ENCODE peak calls at places on chromosomes 6 and 20, in eight cellular contexts. One of them, this sample, is unnamed. For H3K4me1, the result is how much of the 10 kb centered on the place peaks cover.

GRCh38 chr6:137870744-137871247 is 3.7 kb downstream of the TNFAIP3 start:
- DNase-seq in right lobe of liver: no peak
- DNase-seq in sigmoid colon: no peak
- DNase-seq in H1: no peak
- DNase-seq in HCT116: no peak
- DNase-seq in body of pancreas: no peak
- DNase-seq in uterus: no peak
- DNase-seq in GM12878: no peak
- DNase-seq in this sample: no peak

GRCh38 chr20:3323398-3323797 is 84.1 kb downstream of the DNAAF9 start:
- DNase-seq in right lobe of liver: no peak
- DNase-seq in sigmoid colon: no peak
- DNase-seq in H1: no peak
- DNase-seq in HCT116: no peak
- DNase-seq in body of pancreas: no peak
- DNase-seq in uterus: no peak
- DNase-seq in GM12878: no peak
- DNase-seq in this sample: no peak

GRCh38 chr20:25083773-25084615 is 2.1 kb upstream of the VSX1 start:
- DNase-seq in right lobe of liver: no peak
- DNase-seq in sigmoid colon: no peak
- DNase-seq in H1: no peak
- DNase-seq in HCT116: no peak
- DNase-seq in body of pancreas: no peak
- DNase-seq in uterus: no peak
- DNase-seq in GM12878: no peak
- DNase-seq in this sample: no peak

GRCh38 chr20:49562341-49563014 is 5.5 kb downstream of the PTGIS start:
- DNase-seq in right lobe of liver: no peak
- DNase-seq in sigmoid colon: peak
- DNase-seq in H1: no peak
- DNase-seq in HCT116: peak
- DNase-seq in body of pancreas: peak
- DNase-seq in uterus: peak
- DNase-seq in GM12878: no peak
- DNase-seq in this sample: peak

GRCh38 chr20:24131684-24132083 is 143.1 kb upstream of the GGTLC1 start:
- DNase-seq in right lobe of liver: no peak
- DNase-seq in sigmoid colon: no peak
- DNase-seq in H1: no peak
- DNase-seq in HCT116: no peak
- DNase-seq in body of pancreas: no peak
- DNase-seq in uterus: no peak
- DNase-seq in GM12878: no peak
- DNase-seq in this sample: no peak

GRCh38 chr6:114403858-114404257 is 61.0 kb upstream of the HS3ST5 start:
- DNase-seq in right lobe of liver: no peak
- DNase-seq in sigmoid colon: no peak
- DNase-seq in H1: no peak
- DNase-seq in HCT116: no peak
- DNase-seq in body of pancreas: no peak
- DNase-seq in uterus: no peak
- DNase-seq in GM12878: no peak
- DNase-seq in this sample: no peak

GRCh38 chr20:25052255-25053206 is 5.4 kb downstream of the ACSS1 start:
- DNase-seq in right lobe of liver: no peak
- DNase-seq in sigmoid colon: peak
- DNase-seq in H1: no peak
- DNase-seq in HCT116: no peak
- DNase-seq in body of pancreas: no peak
- DNase-seq in uterus: peak
- DNase-seq in GM12878: no peak
- DNase-seq in this sample: no peak

GRCh38 chr6:132072831-132073230 is 121.7 kb upstream of the CCN2 start:
- DNase-seq in right lobe of liver: no peak
- DNase-seq in sigmoid colon: no peak
- DNase-seq in H1: no peak
- DNase-seq in HCT116: no peak
- DNase-seq in body of pancreas: no peak
- DNase-seq in uterus: no peak
- DNase-seq in GM12878: no peak
- DNase-seq in this sample: no peak

GRCh38 chr20:44959082-44959895 is 908 bp downstream of the TOMM34 start:
- DNase-seq in right lobe of liver: no peak
- DNase-seq in sigmoid colon: no peak
- DNase-seq in H1: no peak
- DNase-seq in HCT116: no peak
- DNase-seq in body of pancreas: peak
- DNase-seq in uterus: no peak
- DNase-seq in GM12878: no peak
- DNase-seq in this sample: peak

GRCh38 chr20:21528870-21529269 is 15.0 kb upstream of the NKX2-2 start:
- DNase-seq in right lobe of liver: no peak
- DNase-seq in sigmoid colon: no peak
- DNase-seq in H1: no peak
- DNase-seq in HCT116: no peak
- DNase-seq in body of pancreas: no peak
- DNase-seq in uterus: no peak
- DNase-seq in GM12878: no peak
- DNase-seq in this sample: no peak

GRCh38 chr6:45679163-45679562 is 301.4 kb upstream of the SUPT3H start:
- DNase-seq in right lobe of liver: no peak
- DNase-seq in sigmoid colon: no peak
- DNase-seq in H1: no peak
- DNase-seq in HCT116: no peak
- DNase-seq in body of pancreas: no peak
- DNase-seq in uterus: no peak
- DNase-seq in GM12878: no peak
- DNase-seq in this sample: no peak

GRCh38 chr6:106973018-106973840 is 1.3 kb downstream of the CD24 start:
- DNase-seq in right lobe of liver: peak
- DNase-seq in sigmoid colon: no peak
- DNase-seq in H1: no peak
- DNase-seq in HCT116: no peak
- DNase-seq in body of pancreas: peak
- DNase-seq in uterus: no peak
- DNase-seq in GM12878: no peak
- DNase-seq in this sample: no peak

GRCh38 chr20:46270977-46271744 is 37.1 kb downstream of the CDH22 start:
- DNase-seq in right lobe of liver: no peak
- DNase-seq in sigmoid colon: no peak
- DNase-seq in H1: no peak
- DNase-seq in HCT116: no peak
- DNase-seq in body of pancreas: no peak
- DNase-seq in uterus: no peak
- DNase-seq in GM12878: no peak
- DNase-seq in this sample: no peak

GRCh38 chr20:50625986-50626677 is 65.2 kb downstream of the RIPOR3 start:
- DNase-seq in right lobe of liver: no peak
- DNase-seq in sigmoid colon: peak
- DNase-seq in H1: no peak
- DNase-seq in HCT116: peak
- DNase-seq in body of pancreas: peak
- DNase-seq in uterus: peak
- DNase-seq in GM12878: no peak
- DNase-seq in this sample: peak

GRCh38 chr20:59434950-59435349 is 134.5 kb downstream of the EDN3 start:
- DNase-seq in right lobe of liver: no peak
- DNase-seq in sigmoid colon: no peak
- DNase-seq in H1: no peak
- DNase-seq in HCT116: no peak
- DNase-seq in body of pancreas: no peak
- DNase-seq in uterus: no peak
- DNase-seq in GM12878: no peak
- DNase-seq in this sample: no peak

GRCh38 chr6:14706378-14706929 is 539.4 kb upstream of the JARID2 start:
- DNase-seq in right lobe of liver: no peak
- DNase-seq in sigmoid colon: peak
- DNase-seq in H1: no peak
- DNase-seq in HCT116: peak
- DNase-seq in body of pancreas: peak
- DNase-seq in uterus: peak
- DNase-seq in GM12878: no peak
- DNase-seq in this sample: no peak

GRCh38 chr20:35776513-35777101 is 4.8 kb downstream of the PHF20 start:
- DNase-seq in right lobe of liver: no peak
- DNase-seq in sigmoid colon: peak
- DNase-seq in H1: no peak
- DNase-seq in HCT116: no peak
- DNase-seq in body of pancreas: peak
- DNase-seq in uterus: peak
- DNase-seq in GM12878: no peak
- DNase-seq in this sample: peak

GRCh38 chr20:34249291-34249690 is 8.1 kb downstream of the ASIP start:
- DNase-seq in right lobe of liver: no peak
- DNase-seq in sigmoid colon: no peak
- DNase-seq in H1: no peak
- DNase-seq in HCT116: no peak
- DNase-seq in body of pancreas: peak
- DNase-seq in uterus: no peak
- DNase-seq in GM12878: peak
- DNase-seq in this sample: no peak

GRCh38 chr6:147468634-147469033 is 39.9 kb upstream of the SAMD5 start:
- DNase-seq in right lobe of liver: no peak
- DNase-seq in sigmoid colon: no peak
- DNase-seq in H1: no peak
- DNase-seq in HCT116: no peak
- DNase-seq in body of pancreas: no peak
- DNase-seq in uterus: no peak
- DNase-seq in GM12878: no peak
- DNase-seq in this sample: no peak

GRCh38 chr6:121216928-121217327 is 117.4 kb downstream of the TBC1D32 start:
- DNase-seq in right lobe of liver: no peak
- DNase-seq in sigmoid colon: no peak
- DNase-seq in H1: no peak
- DNase-seq in HCT116: no peak
- DNase-seq in body of pancreas: no peak
- DNase-seq in uterus: no peak
- DNase-seq in GM12878: no peak
- DNase-seq in this sample: no peak

GRCh38 chr20:58399926-58400325 is 10.9 kb downstream of the VAPB start:
- DNase-seq in right lobe of liver: no peak
- DNase-seq in sigmoid colon: no peak
- DNase-seq in H1: no peak
- DNase-seq in HCT116: no peak
- DNase-seq in body of pancreas: no peak
- DNase-seq in uterus: no peak
- DNase-seq in GM12878: no peak
- DNase-seq in this sample: no peak
- H3K4me1 ChIP-seq in right lobe of liver: under half
- H3K4me1 ChIP-seq in sigmoid colon: under half
- H3K4me1 ChIP-seq in H1: under half
- H3K4me1 ChIP-seq in HCT116: under half
- H3K4me1 ChIP-seq in body of pancreas: under half
- H3K4me1 ChIP-seq in uterus: under half
- H3K4me1 ChIP-seq in GM12878: under half
- H3K4me1 ChIP-seq in this sample: under half

DNA sequence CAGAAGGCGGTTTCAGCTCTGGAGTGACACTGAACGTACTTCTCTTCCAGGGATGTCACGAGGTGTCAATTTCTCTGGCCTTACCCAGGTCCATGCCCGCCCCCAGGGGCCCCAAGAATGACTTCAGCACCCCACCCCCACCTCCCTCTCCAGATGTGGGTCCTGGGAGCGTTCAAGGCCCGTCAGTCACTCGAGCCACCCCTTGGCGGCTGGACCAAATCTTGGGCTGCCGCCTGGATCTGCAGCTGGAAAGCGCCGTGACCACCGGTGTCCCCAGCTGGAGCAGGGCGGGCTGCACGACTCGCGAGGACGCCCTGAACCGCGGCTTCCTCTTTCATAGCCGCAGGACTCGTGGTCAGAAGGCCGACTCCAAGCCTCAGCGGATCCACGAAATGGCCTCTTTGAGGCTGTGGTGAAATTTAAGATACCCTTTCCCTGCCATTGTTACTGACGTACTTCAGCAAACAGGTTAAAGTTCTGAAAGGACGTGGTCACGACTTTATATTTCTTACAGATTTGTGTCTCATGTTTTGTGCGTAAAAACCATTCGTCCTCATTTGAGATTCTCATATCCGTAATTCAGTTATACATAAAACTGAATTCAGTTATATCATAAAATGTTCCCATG is 29.3 kb downstream of the TRIM38 start:
- DNase-seq in right lobe of liver: peak
- DNase-seq in sigmoid colon: peak
- DNase-seq in H1: peak
- DNase-seq in HCT116: no peak
- DNase-seq in body of pancreas: peak
- DNase-seq in uterus: peak
- DNase-seq in GM12878: peak
- DNase-seq in this sample: peak
- TF ChIP-seq POLR2A in right lobe of liver: no peak
- TF ChIP-seq POLR2A in sigmoid colon: no peak
- TF ChIP-seq POLR2A in H1: no peak
- TF ChIP-seq POLR2A in HCT116: no peak
- TF ChIP-seq POLR2A in body of pancreas: no peak
- TF ChIP-seq POLR2A in uterus: no peak
- TF ChIP-seq POLR2A in GM12878: peak
- TF ChIP-seq POLR2A in this sample: no peak

DNA sequence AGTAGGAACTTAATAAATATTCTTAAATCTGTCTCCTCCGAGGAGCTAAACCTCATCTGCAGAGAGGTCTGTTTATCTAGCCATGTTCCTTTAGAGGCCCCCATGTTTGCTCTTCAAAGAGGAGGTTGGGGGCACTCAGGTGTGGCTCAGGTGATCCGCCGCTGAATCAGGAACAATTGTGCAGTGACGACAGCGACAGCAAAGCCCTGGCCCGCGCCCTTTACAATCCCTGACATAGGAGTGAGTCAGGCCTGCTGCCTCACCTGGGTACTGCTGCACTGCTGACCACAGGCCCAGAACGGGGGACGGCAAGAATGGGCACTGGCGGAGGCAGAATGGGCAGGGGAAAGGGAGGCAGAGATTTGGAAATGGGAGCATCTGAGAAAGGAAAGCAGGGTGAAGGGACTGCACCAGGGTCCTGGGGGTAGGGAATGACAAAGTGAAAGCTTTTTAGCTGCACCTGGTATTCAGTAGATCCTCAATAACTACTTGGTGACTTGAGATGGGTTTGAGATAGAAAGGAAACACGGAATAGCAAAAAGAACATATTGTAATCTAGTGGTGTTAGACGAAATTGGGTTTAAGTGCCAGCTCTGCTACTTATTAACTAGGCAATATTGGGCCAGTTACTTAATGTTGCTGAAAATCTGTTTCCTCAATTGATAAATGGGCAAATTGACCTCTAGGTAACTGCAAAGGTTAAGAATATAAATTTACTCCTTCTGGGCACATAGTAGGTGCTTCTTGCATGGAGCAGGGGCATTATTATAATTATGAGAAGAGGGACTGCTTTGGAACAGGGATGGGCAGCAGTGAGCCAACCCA is 5.4 kb upstream of the IER3 start:
- DNase-seq in right lobe of liver: no peak
- DNase-seq in sigmoid colon: no peak
- DNase-seq in H1: no peak
- DNase-seq in HCT116: peak
- DNase-seq in body of pancreas: peak
- DNase-seq in uterus: no peak
- DNase-seq in GM12878: no peak
- DNase-seq in this sample: no peak
- H3K4me1 ChIP-seq in right lobe of liver: under half
- H3K4me1 ChIP-seq in sigmoid colon: half or more
- H3K4me1 ChIP-seq in H1: under half
- H3K4me1 ChIP-seq in HCT116: half or more
- H3K4me1 ChIP-seq in body of pancreas: half or more
- H3K4me1 ChIP-seq in uterus: under half
- H3K4me1 ChIP-seq in GM12878: under half
- H3K4me1 ChIP-seq in this sample: half or more

GRCh38 chr6:40780626-40781025 is 193.5 kb upstream of the LRFN2 start:
- DNase-seq in right lobe of liver: no peak
- DNase-seq in sigmoid colon: no peak
- DNase-seq in H1: no peak
- DNase-seq in HCT116: no peak
- DNase-seq in body of pancreas: no peak
- DNase-seq in uterus: no peak
- DNase-seq in GM12878: no peak
- DNase-seq in this sample: no peak
- TF ChIP-seq POLR2A in right lobe of liver: no peak
- TF ChIP-seq POLR2A in sigmoid colon: no peak
- TF ChIP-seq POLR2A in H1: no peak
- TF ChIP-seq POLR2A in HCT116: no peak
- TF ChIP-seq POLR2A in body of pancreas: no peak
- TF ChIP-seq POLR2A in uterus: no peak
- TF ChIP-seq POLR2A in GM12878: no peak
- TF ChIP-seq POLR2A in this sample: no peak

This sample was measured in tibial nerve.